ENCODE peak calls at places on chromosomes 5 and 9, in five cellular contexts. X is ELR, N is amygdala, I is A549, B is germinal center. C is an unnamed sample.

GRCh38 chr5:151682751-151683331 is 3.9 kb downstream of the SPARC start:
- DNase-seq in X (peak), B (no peak), N (no peak), I (no peak), C (no peak)

GRCh38 chr9:116490321-116490720 is 196.8 kb upstream of the TRIM32 start:
- DNase-seq in X (peak), I (no peak), B (no peak), N (no peak), C (no peak)

GRCh38 chr9:92763721-92764380 is 782 bp downstream of the BICD2 start:
- DNase-seq in I (no peak), B (peak), X (peak), N (no peak), C (no peak)

GRCh38 chr9:1962588-1963134 is 52.5 kb upstream of the SMARCA2 start:
- DNase-seq in B (no peak), X (no peak), N (no peak), I (no peak), C (no peak)

GRCh38 chr5:58056546-58056945 is 403.3 kb downstream of the PLK2 start:
- DNase-seq in N (no peak), B (no peak), X (peak), I (no peak), C (no peak)

GRCh38 chr9:120366646-120367019 is 213.3 kb downstream of the CDK5RAP2 start:
- DNase-seq in B (no peak), N (no peak), I (peak), X (peak), C (peak)

GRCh38 chr9:102069969-102070368 is 331.5 kb upstream of the GRIN3A start:
- DNase-seq in I (no peak), N (no peak), B (no peak), X (peak), C (no peak)

GRCh38 chr5:142551242-142552067 is 134.4 kb downstream of the FGF1 start:
- DNase-seq in N (no peak), I (no peak), B (no peak), X (peak), C (no peak)

GRCh38 chr5:176817864-176818377 is 7.6 kb downstream of the UNC5A start:
- DNase-seq in I (peak), X (peak), B (peak), N (no peak), C (no peak)

GRCh38 chr9:132372177-132373095 is 17.6 kb upstream of the SETX start:
- DNase-seq in X (peak), I (peak), N (peak), B (no peak), C (no peak)

GRCh38 chr9:132857031-132857430 is 21.1 kb downstream of the AK8 start:
- DNase-seq in I (no peak), X (no peak), N (no peak), B (no peak), C (no peak)

GRCh38 chr9:113955076-113955752 is 79.1 kb downstream of the ZNF618 start:
- DNase-seq in B (no peak), X (peak), I (no peak), N (no peak), C (peak)

GRCh38 chr9:89755835-89756234 is 151.0 kb downstream of the GADD45G start:
- DNase-seq in B (no peak), X (no peak), N (no peak), I (no peak), C (no peak)

GRCh38 chr9:91790912-91791311 is 159.1 kb downstream of the ROR2 start:
- DNase-seq in N (no peak), B (no peak), I (no peak), X (peak), C (no peak)

GRCh38 chr9:118567861-118568260 is 801.4 kb downstream of the BRINP1 start:
- DNase-seq in N (no peak), X (peak), B (no peak), I (no peak), C (no peak)

GRCh38 chr9:35164711-35165110 is 2.9 kb downstream of the UNC13B start:
- DNase-seq in B (no peak), N (no peak), X (peak), I (no peak), C (no peak)

GRCh38 chr9:127307802-127308201 is 43.2 kb downstream of the GARNL3 start:
- DNase-seq in I (no peak), X (no peak), N (no peak), B (no peak), C (no peak)

GRCh38 chr9:37026085-37026935 is 7.8 kb downstream of the PAX5 start:
- DNase-seq in N (no peak), I (no peak), X (peak), B (peak), C (no peak)